ENCODE peak calls at places on chromosomes 4 and X, in four cellular contexts. One of them, this sample, is unnamed.

GRCh38 chr4:7389101-7389701 is 45.5 kb downstream of the PSAPL1 start:
- DNase-seq in HepG2: no peak
- DNase-seq in K562: no peak
- DNase-seq in GM12878: no peak
- DNase-seq in this sample: no peak

GRCh38 chr4:133584714-133585113 is 435.6 kb downstream of the PCDH10 start:
- DNase-seq in GM12878: no peak
- DNase-seq in K562: no peak
- DNase-seq in HepG2: peak; percentile 3
- DNase-seq in this sample: peak; percentile 11

GRCh38 chr4:75542824-75543223 is 13.0 kb upstream of the ODAPH start:
- DNase-seq in K562: no peak
- DNase-seq in HepG2: no peak
- DNase-seq in GM12878: no peak
- DNase-seq in this sample: no peak

GRCh38 chrX:25001808-25002657 is 13.7 kb downstream of the ARX start:
- DNase-seq in HepG2: no peak
- DNase-seq in K562: no peak
- DNase-seq in GM12878: no peak
- DNase-seq in this sample: no peak

GRCh38 chrX:1103360-1103759 is 109.1 kb downstream of the CRLF2 start:
- DNase-seq in HepG2: no peak
- DNase-seq in K562: no peak
- DNase-seq in GM12878: no peak
- DNase-seq in this sample: no peak

GRCh38 chr4:40630335-40631021 is 814 bp upstream of the RBM47 start:
- DNase-seq in GM12878: peak; percentile 68
- DNase-seq in K562: no peak
- DNase-seq in HepG2: no peak
- DNase-seq in this sample: peak; percentile 15

GRCh38 chr4:10455133-10455532 is 2.1 kb downstream of the ZNF518B start:
- DNase-seq in K562: no peak
- DNase-seq in HepG2: no peak
- DNase-seq in GM12878: no peak
- DNase-seq in this sample: no peak

GRCh38 chr4:128600996-128601857 is 208.3 kb upstream of the JADE1 start:
- DNase-seq in GM12878: no peak
- DNase-seq in K562: peak; percentile 60
- DNase-seq in HepG2: peak; percentile 93
- DNase-seq in this sample: peak; percentile 12

GRCh38 chr4:5998333-5998936 is 19.8 kb downstream of the C4orf50 start:
- DNase-seq in K562: peak; percentile 78
- DNase-seq in HepG2: peak; percentile 50
- DNase-seq in GM12878: no peak
- DNase-seq in this sample: peak; percentile 83

GRCh38 chr4:80507077-80507476 is 171.5 kb downstream of the CFAP299 start:
- DNase-seq in GM12878: no peak
- DNase-seq in HepG2: no peak
- DNase-seq in K562: peak; percentile 8
- DNase-seq in this sample: no peak

GRCh38 chr4:87017580-87018061 is 82.8 kb downstream of the AFF1 start:
- DNase-seq in K562: peak; percentile 50
- DNase-seq in HepG2: no peak
- DNase-seq in GM12878: no peak
- DNase-seq in this sample: no peak

GRCh38 chrX:119758682-119759332 is 419 bp downstream of the SOWAHD start:
- DNase-seq in GM12878: no peak
- DNase-seq in K562: peak; percentile 50
- DNase-seq in HepG2: no peak
- DNase-seq in this sample: peak; percentile 41

GRCh38 chr4:160956875-160957274 is 1206.9 kb downstream of the FSTL5 start:
- DNase-seq in K562: no peak
- DNase-seq in HepG2: no peak
- DNase-seq in GM12878: no peak
- DNase-seq in this sample: no peak

GRCh38 chr4:2855584-2855983 is 11.9 kb downstream of the ADD1 start:
- DNase-seq in K562: no peak
- DNase-seq in GM12878: no peak
- DNase-seq in HepG2: peak; percentile 63
- DNase-seq in this sample: no peak

DNA sequence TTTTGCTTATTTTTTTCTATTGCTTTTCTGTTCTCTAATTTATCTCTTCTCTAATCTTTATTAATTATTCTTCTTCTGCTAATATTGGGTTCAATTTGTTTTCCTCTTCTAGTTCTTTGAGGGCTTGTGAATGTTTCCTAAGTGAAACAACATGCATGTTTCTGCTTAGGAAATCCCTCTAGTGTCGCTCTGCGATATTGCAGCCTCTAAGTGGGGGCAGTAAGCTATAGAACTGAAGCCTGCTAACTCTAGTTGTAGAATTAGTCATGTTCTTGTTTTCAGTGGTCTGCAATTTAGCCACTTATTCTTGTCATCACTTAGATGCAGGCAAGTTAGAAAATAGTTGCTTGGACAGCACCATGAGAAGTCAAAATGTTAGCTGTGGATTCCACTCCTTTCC is 222.6 kb downstream of the SPIN4 start:
- DNase-seq in HepG2: peak; percentile 11
- DNase-seq in K562: no peak
- DNase-seq in GM12878: peak; percentile 53
- DNase-seq in this sample: no peak
- TF ChIP-seq TARDBP in HepG2: no peak
- TF ChIP-seq TARDBP in K562: no peak
- TF ChIP-seq TARDBP in GM12878: no peak
- TF ChIP-seq TARDBP in this sample: no peak

DNA sequence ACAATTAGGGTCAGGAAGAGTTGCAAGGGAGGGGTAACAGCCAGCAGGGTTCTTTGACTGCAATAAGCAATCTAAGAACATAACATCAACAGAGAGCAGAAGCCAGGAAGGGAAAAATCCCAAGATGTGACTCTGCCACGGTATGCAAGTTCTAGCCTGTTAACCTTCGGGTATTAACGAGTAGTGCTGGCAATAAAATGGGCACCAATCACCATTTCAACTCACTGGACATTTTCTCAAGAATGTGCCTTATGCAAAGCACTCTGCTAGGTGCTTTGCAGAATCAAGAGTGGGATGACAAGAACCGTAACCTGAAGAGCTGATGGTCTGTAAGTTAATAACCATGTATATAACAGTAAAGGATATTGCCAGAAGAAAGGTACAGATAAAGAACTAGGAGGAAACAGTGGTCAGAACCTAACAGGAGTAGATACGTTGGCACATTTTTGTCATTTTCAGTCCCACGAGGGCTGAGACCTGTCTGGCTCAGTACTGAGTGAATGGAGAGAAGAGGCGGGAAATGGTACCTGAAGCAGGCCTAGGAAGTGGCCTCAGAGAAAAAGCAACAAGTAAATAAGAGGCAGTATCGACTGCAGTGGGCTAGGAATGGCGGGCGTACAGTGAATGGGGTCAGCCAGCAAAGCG is 2.7 kb downstream of the ELOVL6 start:
- DNase-seq in HepG2: no peak
- DNase-seq in K562: no peak
- DNase-seq in GM12878: no peak
- DNase-seq in this sample: peak; percentile 17
- TF ChIP-seq TARDBP in HepG2: no peak
- TF ChIP-seq TARDBP in K562: no peak
- TF ChIP-seq TARDBP in GM12878: no peak
- TF ChIP-seq TARDBP in this sample: no peak

GRCh38 chr4:16072168-16072567 is 11.7 kb downstream of the PROM1 start:
- DNase-seq in GM12878: no peak
- DNase-seq in HepG2: no peak
- DNase-seq in K562: no peak
- DNase-seq in this sample: no peak

GRCh38 chr4:16075975-16076757 is 7.7 kb downstream of the PROM1 start:
- DNase-seq in K562: no peak
- DNase-seq in HepG2: no peak
- DNase-seq in GM12878: no peak
- DNase-seq in this sample: no peak

GRCh38 chr4:16078195-16078756 is 5.5 kb downstream of the PROM1 start:
- DNase-seq in K562: no peak
- DNase-seq in GM12878: no peak
- DNase-seq in HepG2: no peak
- DNase-seq in this sample: no peak

GRCh38 chr4:16077786-16078185 is 6.0 kb downstream of the PROM1 start:
- DNase-seq in HepG2: no peak
- DNase-seq in K562: no peak
- DNase-seq in GM12878: no peak
- DNase-seq in this sample: no peak

DNA sequence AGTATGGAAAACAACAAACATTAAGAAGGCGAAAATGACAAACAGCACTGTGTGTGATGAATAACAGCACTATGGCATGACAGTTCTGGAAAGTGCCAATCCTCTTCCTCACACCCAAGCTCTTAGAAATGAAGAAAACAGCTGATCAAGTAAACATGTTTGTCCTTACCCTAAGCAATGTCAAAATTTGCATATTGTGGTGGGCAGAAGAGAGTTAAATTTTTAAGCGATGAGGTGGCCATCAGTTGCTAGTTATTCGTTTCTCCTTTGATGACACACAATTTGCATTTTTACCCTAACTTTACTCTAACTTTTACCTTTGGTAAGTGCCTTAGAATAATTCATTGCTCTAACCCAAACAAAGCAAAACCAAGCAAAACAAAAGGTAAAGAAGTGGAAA is 8.8 kb downstream of the PROM1 start:
- DNase-seq in HepG2: no peak
- DNase-seq in GM12878: no peak
- DNase-seq in K562: no peak
- DNase-seq in this sample: no peak
- TF ChIP-seq TARDBP in HepG2: no peak
- TF ChIP-seq TARDBP in GM12878: no peak
- TF ChIP-seq TARDBP in K562: no peak
- TF ChIP-seq TARDBP in this sample: no peak

GRCh38 chrX:38379088-38379487 is 26.7 kb downstream of the OTC start:
- DNase-seq in K562: no peak
- DNase-seq in GM12878: no peak
- DNase-seq in HepG2: no peak
- DNase-seq in this sample: no peak

GRCh38 chrX:38374431-38374830 is 22.0 kb downstream of the OTC start:
- DNase-seq in HepG2: no peak
- DNase-seq in GM12878: no peak
- DNase-seq in K562: no peak
- DNase-seq in this sample: no peak

GRCh38 chrX:38376747-38377146 is 24.3 kb downstream of the OTC start:
- DNase-seq in HepG2: no peak
- DNase-seq in K562: no peak
- DNase-seq in GM12878: no peak
- DNase-seq in this sample: no peak

GRCh38 chrX:38375888-38376287 is 23.5 kb downstream of the OTC start:
- DNase-seq in GM12878: no peak
- DNase-seq in HepG2: no peak
- DNase-seq in K562: no peak
- DNase-seq in this sample: peak; percentile 25
- TF ChIP-seq TARDBP in GM12878: no peak
- TF ChIP-seq TARDBP in HepG2: no peak
- TF ChIP-seq TARDBP in K562: no peak
- TF ChIP-seq TARDBP in this sample: no peak

DNA sequence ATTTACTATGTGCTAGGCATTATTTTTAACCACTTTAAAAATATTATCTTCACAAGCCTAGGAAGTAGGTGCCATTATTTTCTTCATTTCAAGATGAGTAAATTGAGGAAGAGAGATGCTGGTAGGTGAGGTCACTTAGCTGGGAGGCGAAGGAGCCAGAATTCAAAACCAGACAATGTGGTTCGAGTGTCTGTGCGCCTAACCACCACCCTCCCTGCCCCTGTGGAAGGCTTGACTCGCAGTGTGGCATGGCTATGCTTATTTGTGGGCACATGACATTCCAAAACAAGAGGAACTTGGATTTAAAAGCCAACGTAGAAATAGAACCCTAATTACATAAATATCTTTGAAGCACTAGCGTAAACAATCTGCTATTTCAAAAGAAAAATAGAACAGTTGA is 226.6 kb upstream of the PITX2 start:
- DNase-seq in K562: no peak
- DNase-seq in HepG2: no peak
- DNase-seq in GM12878: no peak
- DNase-seq in this sample: no peak
- TF ChIP-seq TARDBP in K562: no peak
- TF ChIP-seq TARDBP in HepG2: no peak
- TF ChIP-seq TARDBP in GM12878: no peak
- TF ChIP-seq TARDBP in this sample: no peak